ENCODE peak calls at places on chromosomes 16 and 17, in eight cellular contexts. Z is activated T-cell treated with anti-CD3 and anti-CD28 coated beads for 24 hours; A is NCI-H2029; P is right lobe of liver; D is NCI-H460; I is activated CD8-positive, alpha-beta T cell treated with anti-CD3 and anti-CD28 coated beads, Interleukin-2, amount 10 ng/mL, durations not matched to agents 7 days and 5 days; T is lower lobe of right lung; W is memory B cell. S is an unnamed sample.

GRCh38 chr17:3004150-3004801 is 59.1 kb downstream of the OR1D5 start:
- DNase-seq in Z (peak), A (peak), P (peak), D (peak), I (peak), T (peak), W (peak), S (peak)

GRCh38 chr16:89534147-89534788 is 26.1 kb downstream of the SPG7 start:
- DNase-seq in Z (no peak), A (no peak), P (peak), D (no peak), I (peak), T (no peak), W (peak), S (no peak)

GRCh38 chr16:85149776-85150175 is 37.5 kb upstream of the CIBAR2 start:
- DNase-seq in Z (no peak), A (no peak), P (peak), D (no peak), I (no peak), T (no peak), W (no peak), S (no peak)

GRCh38 chr17:14198013-14198412 is 38.6 kb downstream of the CDRT15 start:
- DNase-seq in Z (no peak), A (peak), P (no peak), D (no peak), I (no peak), T (peak), W (no peak), S (no peak)

GRCh38 chr17:10127819-10128375 is 70.5 kb downstream of the GAS7 start:
- DNase-seq in Z (no peak), A (no peak), P (no peak), D (no peak), I (no peak), T (peak), W (no peak), S (no peak)

GRCh38 chr16:29810699-29811169 is 1.3 kb upstream of the PRRT2 start:
- DNase-seq in Z (no peak), A (no peak), P (no peak), D (no peak), I (no peak), T (no peak), W (no peak), S (no peak)

GRCh38 chr17:66834919-66835454 is at the start of gene CACNG5:
- DNase-seq in Z (no peak), A (no peak), P (no peak), D (no peak), I (no peak), T (no peak), W (no peak), S (no peak)

GRCh38 chr17:47423406-47424295 is 99.9 kb downstream of the EFCAB13 start:
- DNase-seq in Z (no peak), A (no peak), P (peak), D (no peak), I (no peak), T (peak), W (peak), S (peak)

GRCh38 chr16:27841061-27841801 is 222.3 kb downstream of the GSG1L start:
- DNase-seq in Z (no peak), A (no peak), P (no peak), D (no peak), I (no peak), T (no peak), W (no peak), S (no peak)

GRCh38 chr17:39751637-39752036 is 13.9 kb downstream of the GRB7 start:
- DNase-seq in Z (no peak), A (no peak), P (no peak), D (no peak), I (no peak), T (no peak), W (no peak), S (no peak)

GRCh38 chr17:48494335-48494734 is 36.5 kb downstream of the HOXB1 start:
- DNase-seq in Z (no peak), A (no peak), P (no peak), D (no peak), I (no peak), T (no peak), W (no peak), S (no peak)

GRCh38 chr16:12124742-12125141 is 148.2 kb downstream of the SNX29 start:
- DNase-seq in Z (no peak), A (no peak), P (no peak), D (no peak), I (no peak), T (no peak), W (peak), S (no peak)

GRCh38 chr17:70124723-70125122 is 44.6 kb upstream of the KCNJ2 start:
- DNase-seq in Z (no peak), A (no peak), P (no peak), D (no peak), I (no peak), T (no peak), W (no peak), S (no peak)

GRCh38 chr16:66344533-66345145 is 21.9 kb upstream of the CDH5 start:
- DNase-seq in Z (no peak), A (no peak), P (no peak), D (peak), I (peak), T (no peak), W (peak), S (no peak)

GRCh38 chr17:6512552-6512951 is 43.8 kb downstream of the PITPNM3 start:
- DNase-seq in Z (no peak), A (no peak), P (no peak), D (no peak), I (no peak), T (no peak), W (no peak), S (no peak)

GRCh38 chr16:27499659-27500055 is 50.1 kb downstream of the GTF3C1 start:
- DNase-seq in Z (no peak), A (no peak), P (no peak), D (no peak), I (no peak), T (no peak), W (no peak), S (no peak)

GRCh38 chr17:78879679-78880186 is 23.3 kb downstream of the CEP295NL start:
- DNase-seq in Z (peak), A (no peak), P (peak), D (no peak), I (peak), T (no peak), W (no peak), S (no peak)

GRCh38 chr17:1711804-1712203 is 1.6 kb upstream of the TLCD2 start:
- DNase-seq in Z (no peak), A (no peak), P (no peak), D (no peak), I (no peak), T (no peak), W (no peak), S (no peak)

GRCh38 chr17:67992541-67993152 is 3.6 kb downstream of the C17orf58 start:
- DNase-seq in Z (no peak), A (no peak), P (no peak), D (no peak), I (no peak), T (no peak), W (no peak), S (peak)

GRCh38 chr17:64969046-64969501 is 49.8 kb upstream of the LRRC37A3 start:
- DNase-seq in Z (no peak), A (no peak), P (no peak), D (no peak), I (no peak), T (no peak), W (no peak), S (no peak)

GRCh38 chr16:51524555-51525373 is 373.7 kb upstream of the SALL1 start:
- DNase-seq in Z (no peak), A (no peak), P (peak), D (no peak), I (no peak), T (no peak), W (no peak), S (no peak)

GRCh38 chr17:56593073-56593740 is at the start of gene NOG:
- DNase-seq in Z (no peak), A (no peak), P (peak), D (peak), I (peak), T (peak), W (peak), S (peak)

GRCh38 chr16:71414038-71414437 is 27.8 kb downstream of the TLE7 start:
- DNase-seq in Z (no peak), A (no peak), P (no peak), D (no peak), I (no peak), T (no peak), W (no peak), S (no peak)